ENCODE peak calls at places on chromosomes 2 and 18, in seven cellular contexts. O, B, K, I, E, W and G are unnamed samples.

GRCh38 chr2:135113322-135113721 is 61.2 kb downstream of the RAB3GAP1 start:
- DNase-seq in O (no peak), W (no peak), B (no peak), K (no peak), E (no peak), I (no peak), G (no peak)

GRCh38 chr2:104431701-104432121 is 422.2 kb upstream of the POU3F3 start:
- DNase-seq in W (no peak), B (no peak), I (no peak), E (no peak), O (no peak), K (no peak), G (no peak)

GRCh38 chr2:128300151-128300550 is 18.5 kb downstream of the HS6ST1 start:
- DNase-seq in I (peak), E (no peak), B (no peak), O (no peak), K (no peak), W (no peak), G (peak)

GRCh38 chr2:232465061-232465460 is 9.1 kb downstream of the ALPI start:
- DNase-seq in B (no peak), K (no peak), O (no peak), E (no peak), I (no peak), W (no peak), G (no peak)

GRCh38 chr2:234292205-234292954 is 204.5 kb downstream of the ARL4C start:
- DNase-seq in I (no peak), O (no peak), W (no peak), E (peak), K (no peak), B (no peak), G (no peak)

GRCh38 chr2:191218292-191218898 is 26.8 kb upstream of the MYO1B start:
- DNase-seq in I (no peak), E (peak), W (peak), O (peak), B (peak), K (no peak), G (no peak)

GRCh38 chr2:178238144-178238521 is 43.8 kb downstream of the OSBPL6 start:
- DNase-seq in B (peak), E (no peak), K (no peak), I (no peak), O (no peak), W (no peak), G (no peak)

GRCh38 chr2:105712981-105713596 is 31.6 kb upstream of the NCK2 start:
- DNase-seq in E (no peak), K (no peak), O (peak), B (peak), W (no peak), I (no peak), G (no peak)

GRCh38 chr2:44930274-44930826 is 11.2 kb upstream of the SIX3 start:
- DNase-seq in O (no peak), B (peak), W (no peak), K (no peak), I (no peak), E (no peak), G (no peak)

GRCh38 chr2:231929961-231930600 is 3.9 kb upstream of the NPPC start:
- DNase-seq in B (no peak), K (no peak), I (peak), W (peak), E (peak), O (peak), G (peak)

GRCh38 chr2:54665436-54665856 is 58.0 kb upstream of the EML6 start:
- DNase-seq in E (peak), W (peak), O (peak), I (no peak), B (peak), K (no peak), G (no peak)

GRCh38 chr2:196284033-196284844 is 112.9 kb upstream of the STK17B start:
- DNase-seq in W (no peak), B (no peak), K (no peak), E (no peak), O (peak), I (no peak), G (no peak)

GRCh38 chr2:29106980-29107388 is 8.2 kb upstream of the CLIP4 start:
- DNase-seq in O (peak), W (no peak), E (no peak), I (no peak), B (no peak), K (no peak), G (no peak)

GRCh38 chr2:157325786-157326185 is at the start of gene ERMN:
- DNase-seq in W (no peak), I (no peak), E (no peak), K (no peak), O (no peak), B (no peak), G (no peak)

GRCh38 chr2:142596334-142597088 is 281.0 kb upstream of the KYNU start:
- DNase-seq in B (peak), W (no peak), K (no peak), I (no peak), E (no peak), O (no peak), G (no peak)

GRCh38 chr2:171846894-171847293 is 47.1 kb downstream of the SLC25A12 start:
- DNase-seq in K (no peak), E (no peak), W (no peak), I (no peak), B (no peak), O (no peak), G (no peak)

GRCh38 chr2:20580690-20581437 is 70.0 kb downstream of the HS1BP3 start:
- DNase-seq in E (no peak), B (no peak), I (peak), K (peak), W (no peak), O (no peak), G (peak)

GRCh38 chr2:16204791-16205620 is 264.7 kb downstream of the MYCN start:
- DNase-seq in W (no peak), E (no peak), K (no peak), B (no peak), I (no peak), O (no peak), G (no peak)

GRCh38 chr18:39350916-39351315 is 1785.3 kb upstream of the CELF4 start:
- DNase-seq in B (peak), W (no peak), I (no peak), K (no peak), O (peak), E (no peak), G (no peak)